ENCODE peak calls at places on chromosomes 11 and 22, in eight cellular contexts. K is stimulated activated CD4-positive, alpha-beta T cell treated with anti-CD3 and anti-CD28 coated beads, Interleukin-2, amount 100 ng/mL, for 24 hours; B is AG08396; S is dorsolateral prefrontal cortex; O is NCI-H2081; R is anterior cingulate cortex; N is AG04449; E is NCI-H1048. T is an unnamed sample.
A peak's percentile ranks its signal among the peaks of the same experiment; 100 is the strongest.

GRCh38 chr11:123145661-123146060 is 49.4 kb downstream of the CLMP start:
- DNase-seq in K (no peak), B (no peak), S (no peak), O (no peak), R (no peak), N (no peak), E (no peak), T (no peak)

GRCh38 chr11:76238551-76238950 is 32.2 kb upstream of the WNT11 start:
- DNase-seq in K (no peak), B (no peak), S (no peak), O (no peak), R (no peak), N (no peak), E (no peak), T (no peak)

GRCh38 chr22:39479254-39479653 is 22.4 kb downstream of the MGAT3 start:
- DNase-seq in K (no peak), B (no peak), S (no peak), O (no peak), R (no peak), N (no peak), E (no peak), T (no peak)

GRCh38 chr11:606245-606644 is 9.5 kb downstream of the IRF7 start:
- DNase-seq in K (no peak), B (peak; percentile 63), S (no peak), O (peak; percentile 24), R (no peak), N (no peak), E (no peak), T (no peak)

GRCh38 chr11:18617688-18618340 is 16.3 kb downstream of the SPTY2D1 start:
- DNase-seq in K (peak; percentile 14), B (no peak), S (no peak), O (no peak), R (no peak), N (no peak), E (no peak), T (peak; percentile 36)

GRCh38 chr11:79864882-79865281 is 424.1 kb upstream of the TENM4 start:
- DNase-seq in K (no peak), B (no peak), S (no peak), O (no peak), R (no peak), N (no peak), E (no peak), T (no peak)

GRCh38 chr11:128940603-128941002 is 2.1 kb downstream of the TP53AIP1 start:
- DNase-seq in K (no peak), B (no peak), S (no peak), O (no peak), R (no peak), N (no peak), E (no peak), T (no peak)

GRCh38 chr11:120055646-120056045 is 82.3 kb downstream of the TRIM29 start:
- DNase-seq in K (no peak), B (no peak), S (no peak), O (no peak), R (no peak), N (no peak), E (no peak), T (no peak)

GRCh38 chr11:1534682-1535081 is 37.4 kb downstream of the DUSP8 start:
- DNase-seq in K (no peak), B (peak; percentile 61), S (no peak), O (no peak), R (no peak), N (no peak), E (no peak), T (no peak)

GRCh38 chr11:131923309-131923708 is 552.9 kb downstream of the NTM start:
- DNase-seq in K (no peak), B (no peak), S (no peak), O (no peak), R (no peak), N (no peak), E (no peak), T (no peak)

GRCh38 chr11:125410091-125410490 is 86.0 kb downstream of the FEZ1 start:
- DNase-seq in K (no peak), B (no peak), S (no peak), O (no peak), R (no peak), N (no peak), E (no peak), T (peak; percentile 67)

GRCh38 chr11:44162662-44163061 is 67.2 kb downstream of the EXT2 start:
- DNase-seq in K (no peak), B (no peak), S (no peak), O (no peak), R (no peak), N (no peak), E (no peak), T (no peak)

GRCh38 chr22:41561788-41562187 is 978 bp downstream of the CSDC2 start:
- DNase-seq in K (no peak), B (no peak), S (no peak), O (peak; percentile 11), R (no peak), N (no peak), E (no peak), T (no peak)

GRCh38 chr11:21285104-21285503 is 615.7 kb downstream of the NELL1 start:
- DNase-seq in K (no peak), B (no peak), S (no peak), O (no peak), R (no peak), N (no peak), E (no peak), T (no peak)

GRCh38 chr22:30830907-30831306 is 136.2 kb downstream of the OSBP2 start:
- DNase-seq in K (no peak), B (peak; percentile 75), S (no peak), O (no peak), R (no peak), N (peak; percentile 83), E (no peak), T (peak; percentile 72)

GRCh38 chr11:95692526-95693270 is 96.9 kb downstream of the FAM76B start:
- DNase-seq in K (no peak), B (no peak), S (no peak), O (no peak), R (no peak), N (peak; percentile 61), E (no peak), T (no peak)

GRCh38 chr22:46481386-46481785 is 56.0 kb downstream of the CELSR1 start:
- DNase-seq in K (no peak), B (no peak), S (no peak), O (no peak), R (no peak), N (no peak), E (no peak), T (no peak)

GRCh38 chr11:111531687-111532364 is 8.7 kb upstream of the LAYN start:
- DNase-seq in K (peak; percentile 72), B (peak; percentile 80), S (no peak), O (no peak), R (no peak), N (peak; percentile 77), E (no peak), T (peak; percentile 73)

T was measured in hepatic stellate cell.